ENCODE peak calls at places on chromosomes 6 and 20, in six cellular contexts. One of them, this sample, is unnamed. For H3K4me1, the result is how much of the 10 kb centered on the place peaks cover.

GRCh38 chr6:69719602-69720193 is 77.1 kb downstream of the LMBRD1 start:
- DNase-seq in left lung: no peak
- DNase-seq in heart left ventricle: no peak
- DNase-seq in K562: peak
- DNase-seq in astrocyte: no peak
- DNase-seq in iPS DF 6.9: no peak
- DNase-seq in this sample: peak

GRCh38 chr20:24818056-24818455 is 131.0 kb upstream of the CST7 start:
- DNase-seq in astrocyte: no peak
- DNase-seq in left lung: no peak
- DNase-seq in K562: no peak
- DNase-seq in iPS DF 6.9: no peak
- DNase-seq in heart left ventricle: no peak
- DNase-seq in this sample: no peak

GRCh38 chr6:136323431-136324112 is 33.9 kb upstream of the BCLAF1 start:
- DNase-seq in left lung: no peak
- DNase-seq in K562: no peak
- DNase-seq in iPS DF 6.9: no peak
- DNase-seq in heart left ventricle: no peak
- DNase-seq in astrocyte: peak
- DNase-seq in this sample: no peak

GRCh38 chr20:34637245-34638185 is 39.4 kb downstream of the PIGU start:
- DNase-seq in astrocyte: peak
- DNase-seq in left lung: no peak
- DNase-seq in heart left ventricle: peak
- DNase-seq in K562: no peak
- DNase-seq in iPS DF 6.9: no peak
- DNase-seq in this sample: no peak

GRCh38 chr6:56807335-56807991 is 147.4 kb upstream of the BEND6 start:
- DNase-seq in heart left ventricle: no peak
- DNase-seq in left lung: no peak
- DNase-seq in iPS DF 6.9: no peak
- DNase-seq in astrocyte: no peak
- DNase-seq in K562: no peak
- DNase-seq in this sample: no peak

GRCh38 chr20:3218307-3218988 is 9.2 kb downstream of the ITPA start:
- DNase-seq in K562: peak
- DNase-seq in left lung: peak
- DNase-seq in heart left ventricle: peak
- DNase-seq in iPS DF 6.9: no peak
- DNase-seq in astrocyte: no peak
- DNase-seq in this sample: peak

GRCh38 chr6:131059486-131059885 is 3.6 kb downstream of the EPB41L2 start:
- DNase-seq in left lung: no peak
- DNase-seq in heart left ventricle: no peak
- DNase-seq in iPS DF 6.9: no peak
- DNase-seq in K562: no peak
- DNase-seq in astrocyte: peak
- DNase-seq in this sample: no peak

GRCh38 chr6:44012078-44012493 is 115.2 kb downstream of the MRPL14 start:
- DNase-seq in astrocyte: peak
- DNase-seq in K562: no peak
- DNase-seq in left lung: peak
- DNase-seq in heart left ventricle: no peak
- DNase-seq in iPS DF 6.9: no peak
- DNase-seq in this sample: no peak

GRCh38 chr6:16850332-16851022 is 89.2 kb upstream of the ATXN1 start:
- DNase-seq in astrocyte: peak
- DNase-seq in K562: no peak
- DNase-seq in iPS DF 6.9: no peak
- DNase-seq in left lung: no peak
- DNase-seq in heart left ventricle: no peak
- DNase-seq in this sample: no peak

GRCh38 chr6:100347901-100348550 is 116.7 kb downstream of the SIM1 start:
- DNase-seq in K562: no peak
- DNase-seq in iPS DF 6.9: no peak
- DNase-seq in heart left ventricle: no peak
- DNase-seq in astrocyte: peak
- DNase-seq in left lung: no peak
- DNase-seq in this sample: no peak

GRCh38 chr6:44119704-44120262 is 7.5 kb downstream of the MRPL14 start:
- DNase-seq in astrocyte: peak
- DNase-seq in iPS DF 6.9: no peak
- DNase-seq in heart left ventricle: no peak
- DNase-seq in K562: no peak
- DNase-seq in left lung: no peak
- DNase-seq in this sample: peak

GRCh38 chr20:24066075-24066700 is 77.6 kb upstream of the GGTLC1 start:
- DNase-seq in astrocyte: no peak
- DNase-seq in left lung: no peak
- DNase-seq in heart left ventricle: no peak
- DNase-seq in iPS DF 6.9: no peak
- DNase-seq in K562: no peak
- DNase-seq in this sample: no peak

GRCh38 chr20:39880890-39881289 is 808.1 kb downstream of the MAFB start:
- DNase-seq in heart left ventricle: no peak
- DNase-seq in K562: no peak
- DNase-seq in iPS DF 6.9: no peak
- DNase-seq in astrocyte: peak
- DNase-seq in left lung: no peak
- DNase-seq in this sample: peak

GRCh38 chr6:150373260-150373701 is 4.5 kb downstream of the IYD start:
- DNase-seq in left lung: no peak
- DNase-seq in astrocyte: peak
- DNase-seq in heart left ventricle: no peak
- DNase-seq in iPS DF 6.9: no peak
- DNase-seq in K562: no peak
- DNase-seq in this sample: no peak

GRCh38 chr20:32534661-32535240 is 50.4 kb downstream of the NOL4L start:
- DNase-seq in K562: no peak
- DNase-seq in astrocyte: no peak
- DNase-seq in iPS DF 6.9: no peak
- DNase-seq in heart left ventricle: no peak
- DNase-seq in left lung: peak
- DNase-seq in this sample: peak

GRCh38 chr20:208937-209566 is 18.0 kb upstream of the DEFB129 start:
- DNase-seq in K562: peak
- DNase-seq in astrocyte: peak
- DNase-seq in heart left ventricle: no peak
- DNase-seq in iPS DF 6.9: peak
- DNase-seq in left lung: no peak
- DNase-seq in this sample: peak

GRCh38 chr20:10201321-10201870 is 17.2 kb upstream of the SNAP25 start:
- DNase-seq in left lung: no peak
- DNase-seq in K562: no peak
- DNase-seq in astrocyte: peak
- DNase-seq in iPS DF 6.9: no peak
- DNase-seq in heart left ventricle: no peak
- DNase-seq in this sample: no peak

GRCh38 chr6:132607544-132608233 is 16.4 kb downstream of the TAAR2 start:
- DNase-seq in left lung: no peak
- DNase-seq in K562: no peak
- DNase-seq in iPS DF 6.9: no peak
- DNase-seq in astrocyte: no peak
- DNase-seq in heart left ventricle: no peak
- DNase-seq in this sample: peak

GRCh38 chr6:101489456-101489855 is 95.9 kb downstream of the GRIK2 start:
- DNase-seq in heart left ventricle: no peak
- DNase-seq in astrocyte: no peak
- DNase-seq in K562: no peak
- DNase-seq in iPS DF 6.9: no peak
- DNase-seq in left lung: no peak
- DNase-seq in this sample: no peak

GRCh38 chr6:97405818-97406409 is 122.9 kb upstream of the MMS22L start:
- DNase-seq in left lung: no peak
- DNase-seq in heart left ventricle: no peak
- DNase-seq in iPS DF 6.9: no peak
- DNase-seq in astrocyte: no peak
- DNase-seq in K562: no peak
- DNase-seq in this sample: no peak

GRCh38 chr20:17499041-17499440 is 32.1 kb downstream of the BFSP1 start:
- DNase-seq in K562: no peak
- DNase-seq in iPS DF 6.9: no peak
- DNase-seq in left lung: no peak
- DNase-seq in astrocyte: peak
- DNase-seq in heart left ventricle: no peak
- DNase-seq in this sample: no peak

GRCh38 chr20:24840121-24840713 is 108.9 kb upstream of the CST7 start:
- DNase-seq in iPS DF 6.9: no peak
- DNase-seq in K562: no peak
- DNase-seq in left lung: no peak
- DNase-seq in heart left ventricle: no peak
- DNase-seq in astrocyte: no peak
- DNase-seq in this sample: no peak

GRCh38 chr6:83490177-83490576 is 22.2 kb upstream of the PRSS35 start:
- DNase-seq in K562: no peak
- DNase-seq in left lung: no peak
- DNase-seq in heart left ventricle: no peak
- DNase-seq in iPS DF 6.9: no peak
- DNase-seq in astrocyte: no peak
- DNase-seq in this sample: no peak

GRCh38 chr20:59314872-59315500 is 14.6 kb downstream of the EDN3 start:
- DNase-seq in heart left ventricle: no peak
- DNase-seq in iPS DF 6.9: no peak
- DNase-seq in left lung: no peak
- DNase-seq in K562: no peak
- DNase-seq in astrocyte: no peak
- DNase-seq in this sample: no peak

GRCh38 chr20:62487125-62487524 is 11.3 kb upstream of the GATA5 start:
- DNase-seq in K562: no peak
- DNase-seq in left lung: no peak
- DNase-seq in heart left ventricle: no peak
- DNase-seq in iPS DF 6.9: no peak
- DNase-seq in astrocyte: no peak
- DNase-seq in this sample: no peak
- H3K4me3 ChIP-seq in K562: no peak
- H3K4me3 ChIP-seq in left lung: no peak
- H3K4me3 ChIP-seq in heart left ventricle: no peak
- H3K4me3 ChIP-seq in iPS DF 6.9: no peak
- H3K4me3 ChIP-seq in astrocyte: no peak
- H3K4me3 ChIP-seq in this sample: no peak

GRCh38 chr20:43942213-43942590 is 27.6 kb downstream of the TOX2 start:
- DNase-seq in heart left ventricle: no peak
- DNase-seq in iPS DF 6.9: no peak
- DNase-seq in astrocyte: no peak
- DNase-seq in left lung: no peak
- DNase-seq in K562: no peak
- DNase-seq in this sample: no peak
- H3K4me1 ChIP-seq in heart left ventricle: half or more
- H3K4me1 ChIP-seq in iPS DF 6.9: under half
- H3K4me1 ChIP-seq in astrocyte: under half
- H3K4me1 ChIP-seq in left lung: half or more
- H3K4me1 ChIP-seq in K562: under half
- H3K4me1 ChIP-seq in this sample: under half

DNA sequence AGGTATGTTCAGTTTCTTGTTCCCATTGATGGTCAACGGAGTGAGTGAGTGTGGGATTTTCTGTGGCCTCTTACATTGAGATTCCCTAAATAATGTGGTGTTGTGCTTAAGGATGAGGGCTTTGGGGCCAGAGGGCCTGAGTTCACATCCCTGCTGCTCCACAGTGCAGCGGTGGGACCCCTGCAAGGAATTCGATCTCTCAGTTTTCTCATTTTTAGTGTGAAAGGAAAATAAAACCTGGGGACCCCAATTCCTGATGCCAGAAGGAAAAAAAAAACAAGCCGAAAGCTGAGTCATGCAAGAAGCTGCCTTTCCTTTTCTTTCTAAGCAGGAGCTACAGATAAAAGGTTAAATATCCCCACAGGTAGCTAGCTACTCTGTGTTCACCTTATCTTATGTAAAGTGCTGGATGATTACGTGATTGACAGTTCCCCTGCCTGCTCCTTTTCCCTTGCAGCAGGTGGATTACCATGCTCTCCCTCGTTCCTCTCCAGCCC is 120.2 kb upstream of the CLDN20 start:
- DNase-seq in iPS DF 6.9: no peak
- DNase-seq in heart left ventricle: no peak
- DNase-seq in K562: no peak
- DNase-seq in astrocyte: no peak
- DNase-seq in left lung: no peak
- DNase-seq in this sample: peak
- H3K27ac ChIP-seq in iPS DF 6.9: no peak
- H3K27ac ChIP-seq in heart left ventricle: no peak
- H3K27ac ChIP-seq in K562: no peak
- H3K27ac ChIP-seq in astrocyte: peak
- H3K27ac ChIP-seq in left lung: no peak
- H3K27ac ChIP-seq in this sample: no peak

GRCh38 chr6:1608976-1609661 is 596 bp upstream of the FOXC1 start:
- DNase-seq in left lung: no peak
- DNase-seq in astrocyte: no peak
- DNase-seq in K562: no peak
- DNase-seq in iPS DF 6.9: no peak
- DNase-seq in heart left ventricle: no peak
- DNase-seq in this sample: no peak

GRCh38 chr6:1611322-1611571 is 1.5 kb downstream of the FOXC1 start:
- DNase-seq in astrocyte: no peak
- DNase-seq in iPS DF 6.9: no peak
- DNase-seq in heart left ventricle: no peak
- DNase-seq in left lung: no peak
- DNase-seq in K562: no peak
- DNase-seq in this sample: no peak

GRCh38 chr6:1608222-1608975 is 1.3 kb upstream of the FOXC1 start:
- DNase-seq in K562: no peak
- DNase-seq in heart left ventricle: no peak
- DNase-seq in astrocyte: no peak
- DNase-seq in left lung: no peak
- DNase-seq in iPS DF 6.9: no peak
- DNase-seq in this sample: no peak

GRCh38 chr6:1610497-1611321 is 994 bp downstream of the FOXC1 start:
- DNase-seq in heart left ventricle: no peak
- DNase-seq in left lung: peak
- DNase-seq in astrocyte: peak
- DNase-seq in iPS DF 6.9: no peak
- DNase-seq in K562: no peak
- DNase-seq in this sample: no peak

DNA sequence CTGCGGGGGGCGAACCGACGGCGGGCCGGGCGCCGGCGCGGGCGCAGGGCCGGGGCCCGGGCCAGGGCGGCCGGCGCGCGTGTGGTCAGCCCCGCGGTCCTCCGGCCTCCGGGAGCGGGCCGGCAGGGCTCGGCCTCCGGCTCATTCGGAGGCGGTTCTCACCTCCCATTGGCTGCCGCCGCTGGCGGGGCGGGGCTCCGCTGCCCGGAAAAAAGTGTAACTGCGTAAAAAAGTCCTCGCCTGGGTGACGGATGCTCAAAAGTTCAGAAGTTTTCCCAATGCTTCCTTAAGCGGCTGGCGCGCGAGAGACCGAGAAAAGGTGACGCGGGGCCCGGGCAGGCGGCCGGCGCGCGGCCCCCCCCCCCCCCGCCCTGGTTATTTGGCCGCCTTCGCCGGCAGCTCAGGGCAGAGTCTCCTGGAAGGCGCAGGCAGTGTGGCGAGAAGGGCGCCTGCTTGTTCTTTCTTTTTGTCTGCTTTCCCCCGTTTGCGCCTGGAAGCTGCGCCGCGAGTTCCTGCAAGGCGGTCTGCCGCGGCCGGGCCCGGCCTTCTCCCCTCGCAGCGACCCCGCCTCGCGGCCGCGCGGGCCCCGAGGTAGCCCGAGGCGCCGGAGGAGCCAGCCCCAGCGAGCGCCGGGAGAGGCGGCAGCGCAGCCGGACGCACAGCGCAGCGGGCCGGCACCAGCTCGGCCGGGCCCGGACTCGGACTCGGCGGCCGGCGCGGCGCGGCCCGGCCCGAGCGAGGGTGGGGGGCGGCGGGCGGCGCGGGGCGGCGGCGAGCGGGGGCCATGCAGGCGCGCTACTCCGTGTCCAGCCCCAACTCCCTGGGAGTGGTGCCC is at the start of gene FOXC1:
- DNase-seq in heart left ventricle: peak
- DNase-seq in iPS DF 6.9: no peak
- DNase-seq in left lung: peak
- DNase-seq in astrocyte: peak
- DNase-seq in K562: no peak
- DNase-seq in this sample: peak
- H3K4me3 ChIP-seq in heart left ventricle: peak
- H3K4me3 ChIP-seq in iPS DF 6.9: peak
- H3K4me3 ChIP-seq in left lung: peak
- H3K4me3 ChIP-seq in astrocyte: peak
- H3K4me3 ChIP-seq in K562: no peak
- H3K4me3 ChIP-seq in this sample: peak